ENCODE peak calls at places on chromosome 13, in eight cellular contexts. G, A, O, Q, W, S, P and L are unnamed samples.

GRCh38 chr13:46871557-46871956 is 25.3 kb downstream of the HTR2A start:
- DNase-seq in Q (no peak), A (no peak), G (no peak), P (no peak), O (peak; percentile 55), W (no peak), S (no peak), L (no peak)

GRCh38 chr13:26867451-26868067 is 107.0 kb upstream of the GPR12 start:
- DNase-seq in G (no peak), Q (no peak), W (no peak), S (no peak), O (peak; percentile 45), P (no peak), A (no peak), L (no peak)

GRCh38 chr13:35648109-35648508 is 171.6 kb upstream of the MAB21L1 start:
- DNase-seq in S (no peak), A (no peak), O (no peak), Q (no peak), G (no peak), W (no peak), P (no peak), L (no peak)

GRCh38 chr13:110244096-110244830 is 62.7 kb downstream of the COL4A1 start:
- DNase-seq in P (no peak), W (no peak), S (no peak), A (peak; percentile 78), G (no peak), Q (no peak), O (no peak), L (no peak)

GRCh38 chr13:45393941-45394570 is 24.1 kb downstream of the SLC25A30 start:
- DNase-seq in Q (no peak), P (peak; percentile 41), O (peak; percentile 65), A (no peak), W (peak; percentile 48), S (no peak), G (peak; percentile 58), L (no peak)

GRCh38 chr13:83845121-83845520 is 37.2 kb downstream of the SLITRK1 start:
- DNase-seq in S (no peak), G (no peak), O (no peak), Q (no peak), A (no peak), P (no peak), W (no peak), L (no peak)

GRCh38 chr13:69857188-69857821 is 250.3 kb upstream of the ATXN8OS start:
- DNase-seq in P (no peak), W (no peak), G (no peak), A (no peak), Q (no peak), O (peak; percentile 37), S (no peak), L (no peak)

GRCh38 chr13:20045946-20046548 is 87.5 kb downstream of the ZMYM2 start:
- DNase-seq in O (no peak), A (no peak), G (no peak), Q (no peak), W (no peak), P (no peak), S (no peak), L (no peak)

GRCh38 chr13:111659842-111660241 is 339.4 kb downstream of the TEX29 start:
- DNase-seq in S (no peak), W (no peak), O (no peak), Q (no peak), G (no peak), P (no peak), A (no peak), L (peak; percentile 25)

GRCh38 chr13:45918597-45918996 is 67.0 kb upstream of the SIAH3 start:
- DNase-seq in A (no peak), Q (no peak), W (no peak), G (no peak), O (no peak), P (no peak), S (no peak), L (no peak)

GRCh38 chr13:110568649-110569048 is 7.1 kb upstream of the RAB20 start:
- DNase-seq in W (no peak), A (no peak), P (no peak), O (no peak), G (no peak), S (no peak), Q (no peak), L (no peak)

GRCh38 chr13:80009760-80010159 is 331.2 kb downstream of the SPRY2 start:
- DNase-seq in W (no peak), S (no peak), P (no peak), G (no peak), A (no peak), O (no peak), Q (no peak), L (no peak)

GRCh38 chr13:113903361-113903760 is 39.5 kb upstream of the GAS6 start:
- DNase-seq in W (peak; percentile 25), P (no peak), Q (peak; percentile 55), S (peak; percentile 57), O (no peak), A (no peak), G (no peak), L (peak; percentile 32)

GRCh38 chr13:96075953-96076543 is 13.9 kb upstream of the HS6ST3 start:
- DNase-seq in Q (no peak), A (no peak), P (no peak), G (no peak), O (peak; percentile 48), S (no peak), W (no peak), L (no peak)

GRCh38 chr13:77374339-77374738 is 47.4 kb upstream of the MYCBP2 start:
- DNase-seq in A (no peak), P (no peak), O (no peak), Q (no peak), S (no peak), W (no peak), G (no peak), L (no peak)

GRCh38 chr13:87274209-87274819 is 396.9 kb upstream of the SLITRK5 start:
- DNase-seq in P (peak; percentile 17), Q (no peak), S (no peak), W (no peak), O (peak; percentile 51), A (no peak), G (peak; percentile 85), L (no peak)

GRCh38 chr13:43785681-43786471 is 896 bp downstream of the ENOX1 start:
- DNase-seq in Q (peak; percentile 68), S (peak; percentile 86), O (peak; percentile 82), A (no peak), W (peak; percentile 70), P (peak; percentile 69), G (peak; percentile 68), L (peak; percentile 79)

GRCh38 chr13:35365885-35366284 is 110.6 kb downstream of the MAB21L1 start:
- DNase-seq in P (no peak), O (no peak), S (no peak), G (no peak), W (no peak), Q (no peak), A (no peak), L (no peak)

GRCh38 chr13:51942189-51942588 is 69.1 kb downstream of the ATP7B start:
- DNase-seq in G (no peak), Q (no peak), P (peak; percentile 91), O (no peak), S (no peak), A (no peak), W (peak; percentile 89), L (no peak)

GRCh38 chr13:71865858-71866172 is 1.2 kb downstream of the DACH1 start:
- DNase-seq in O (peak; percentile 10), A (no peak), S (peak; percentile 14), P (peak; percentile 10), W (no peak), G (peak; percentile 25), Q (no peak), L (no peak)

GRCh38 chr13:41811588-41812021 is 149.3 kb downstream of the VWA8 start:
- DNase-seq in P (no peak), W (no peak), S (no peak), A (no peak), O (no peak), G (no peak), Q (no peak), L (no peak)

GRCh38 chr13:97753942-97754670 is 199.4 kb upstream of the IPO5 start:
- DNase-seq in S (no peak), P (no peak), G (peak; percentile 52), A (no peak), Q (no peak), O (no peak), W (no peak), L (no peak)

DNA sequence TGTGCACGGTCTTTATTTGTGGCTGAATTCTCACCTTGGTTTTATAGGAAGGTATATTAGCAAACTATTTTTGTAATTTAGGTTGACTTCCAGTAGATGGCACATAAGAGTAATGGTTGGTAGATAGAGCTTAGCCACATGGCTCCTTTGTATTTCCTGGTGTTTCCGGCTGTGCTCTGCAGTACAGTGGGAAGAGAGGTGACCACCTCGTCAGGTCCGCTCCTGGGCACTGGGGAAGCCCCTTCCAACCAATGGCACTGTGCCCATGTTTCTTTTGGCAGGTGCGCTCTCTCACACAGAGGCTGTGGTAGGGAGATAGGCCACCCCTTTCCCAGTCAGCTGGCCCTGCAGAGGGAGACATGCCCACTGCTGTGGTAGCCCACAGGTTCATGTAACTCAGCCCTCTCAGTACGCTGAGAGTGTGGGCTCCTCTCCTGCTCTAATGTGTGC is 74.3 kb upstream of the ATP12A start:
- DNase-seq in Q (no peak), W (no peak), P (no peak), A (peak; percentile 23), G (peak; percentile 44), O (peak; percentile 74), S (no peak), L (no peak)
- TF ChIP-seq CTCF in Q (no peak), W (peak; percentile 10), P (no peak), A (peak; percentile 45), G (peak; percentile 45), O (peak; percentile 53), S (no peak), L (peak; percentile 61)

GRCh38 chr13:33761744-33762143 is 56.2 kb upstream of the RFC3 start:
- DNase-seq in O (peak; percentile 8), S (no peak), Q (no peak), W (no peak), A (no peak), P (no peak), G (no peak), L (no peak)
- TF ChIP-seq CTCF in O (no peak), S (no peak), Q (no peak), W (no peak), A (peak; percentile 22), P (no peak), G (peak; percentile 2), L (peak; percentile 47)

GRCh38 chr13:102657630-102658029 is 37.2 kb downstream of the METTL21C start:
- DNase-seq in Q (no peak), S (no peak), G (no peak), A (no peak), W (no peak), P (no peak), O (no peak), L (no peak)
- TF ChIP-seq CTCF in Q (no peak), S (no peak), G (peak; percentile 40), A (peak; percentile 19), W (no peak), P (no peak), O (peak; percentile 30), L (peak; percentile 62)

DNA sequence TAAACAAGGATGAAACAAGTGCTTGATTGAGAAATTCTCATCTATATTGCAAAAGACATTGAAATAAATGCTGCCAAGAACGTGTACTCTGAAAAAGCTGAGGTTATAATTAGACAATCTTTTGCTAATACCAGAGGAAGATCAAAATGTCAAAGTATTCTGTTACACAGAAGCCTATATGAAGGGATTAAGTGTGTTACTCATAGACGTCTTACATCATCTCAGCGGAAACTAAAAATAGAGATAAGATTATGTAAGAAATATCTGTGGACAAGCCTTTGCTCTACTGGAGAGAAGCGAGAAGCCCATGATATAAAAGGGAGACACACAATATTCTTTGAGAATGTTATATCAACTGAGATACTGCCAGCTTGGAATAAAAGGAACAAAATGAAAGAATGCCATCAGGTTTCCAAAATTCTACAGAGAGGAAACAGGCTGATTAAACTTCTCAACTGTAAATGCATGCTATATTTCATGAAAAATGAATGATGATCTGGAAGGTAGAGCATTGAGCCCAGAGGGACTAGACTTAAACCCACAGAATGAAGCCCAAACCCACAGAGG is 699.0 kb downstream of the GPC5 start:
- DNase-seq in W (no peak), Q (no peak), G (no peak), A (no peak), O (peak; percentile 62), S (no peak), P (no peak), L (no peak)
- TF ChIP-seq CTCF in W (no peak), Q (no peak), G (no peak), A (no peak), O (no peak), S (no peak), P (no peak), L (no peak)